ENCODE peak calls at places on chromosomes 11 and 22, in four cellular contexts. D is A549, S is HepG2, B is H1. H is an unnamed sample.

GRCh38 chr11:111352235-111352746 is 26.8 kb downstream of the POU2AF1 start:
- DNase-seq in D (no peak), S (no peak), B (no peak), H (no peak)

GRCh38 chr11:34161812-34162506 is 56.5 kb downstream of the NAT10 start:
- DNase-seq in D (no peak), S (no peak), B (no peak), H (peak; percentile 61)

GRCh38 chr22:30204742-30205111 is 41.8 kb downstream of the LIF start:
- DNase-seq in D (no peak), S (no peak), B (no peak), H (no peak)

GRCh38 chr11:59713745-59714144 is at the start of gene OR10V1:
- DNase-seq in D (no peak), S (no peak), B (no peak), H (no peak)

GRCh38 chr11:27357250-27357649 is 5.8 kb downstream of the CCDC34 start:
- DNase-seq in D (no peak), S (no peak), B (no peak), H (no peak)

GRCh38 chr11:76805206-76805913 is 22.2 kb downstream of the TSKU start:
- DNase-seq in D (peak; percentile 75), S (no peak), B (peak; percentile 37), H (peak; percentile 40)

GRCh38 chr11:27861706-27862430 is 161.6 kb upstream of the BDNF start:
- DNase-seq in D (peak; percentile 21), S (no peak), B (no peak), H (no peak)

GRCh38 chr11:62607729-62608128 is 4.8 kb downstream of the EML3 start:
- DNase-seq in D (no peak), S (no peak), B (no peak), H (no peak)

GRCh38 chr22:36027960-36028645 is 521 bp downstream of the RBFOX2 start:
- DNase-seq in D (no peak), S (no peak), B (peak; percentile 83), H (no peak)

GRCh38 chr11:85530596-85530995 is 96.5 kb downstream of the DLG2 start:
- DNase-seq in D (no peak), S (no peak), B (no peak), H (no peak)

GRCh38 chr11:6655020-6655789 is 404 bp downstream of the DCHS1 start:
- DNase-seq in D (no peak), S (no peak), B (peak; percentile 52), H (no peak)

GRCh38 chr11:29527391-29527936 is 489.4 kb downstream of the KCNA4 start:
- DNase-seq in D (peak; percentile 65), S (peak; percentile 35), B (no peak), H (no peak)

GRCh38 chr22:40635008-40635939 is 1.2 kb downstream of the MRTFA start:
- DNase-seq in D (no peak), S (no peak), B (no peak), H (no peak)

GRCh38 chr11:115222218-115222862 is 281.9 kb downstream of the CADM1 start:
- DNase-seq in D (peak; percentile 86), S (peak; percentile 30), B (no peak), H (peak; percentile 2)

GRCh38 chr11:17770048-17770652 is 35.6 kb downstream of the KCNC1 start:
- DNase-seq in D (peak; percentile 20), S (peak; percentile 91), B (no peak), H (peak; percentile 71)

GRCh38 chr22:46172522-46172921 is 22.2 kb downstream of the PPARA start:
- DNase-seq in D (no peak), S (no peak), B (no peak), H (no peak)

GRCh38 chr22:25709758-25710157 is 32.2 kb upstream of the MYO18B start:
- DNase-seq in D (no peak), S (no peak), B (no peak), H (no peak)

GRCh38 chr11:13297917-13298356 is 20.3 kb downstream of the BMAL1 start:
- DNase-seq in D (no peak), S (peak; percentile 30), B (no peak), H (no peak)

GRCh38 chr22:29665486-29665885 is 54.3 kb upstream of the CABP7 start:
- DNase-seq in D (no peak), S (no peak), B (no peak), H (no peak)

GRCh38 chr22:24208012-24208749 is 26.9 kb downstream of the SUSD2 start:
- DNase-seq in D (peak; percentile 96), S (peak; percentile 92), B (no peak), H (no peak)

GRCh38 chr11:17267576-17267975 is 9.0 kb upstream of the NUCB2 start:
- DNase-seq in D (peak; percentile 87), S (no peak), B (no peak), H (no peak)

DNA sequence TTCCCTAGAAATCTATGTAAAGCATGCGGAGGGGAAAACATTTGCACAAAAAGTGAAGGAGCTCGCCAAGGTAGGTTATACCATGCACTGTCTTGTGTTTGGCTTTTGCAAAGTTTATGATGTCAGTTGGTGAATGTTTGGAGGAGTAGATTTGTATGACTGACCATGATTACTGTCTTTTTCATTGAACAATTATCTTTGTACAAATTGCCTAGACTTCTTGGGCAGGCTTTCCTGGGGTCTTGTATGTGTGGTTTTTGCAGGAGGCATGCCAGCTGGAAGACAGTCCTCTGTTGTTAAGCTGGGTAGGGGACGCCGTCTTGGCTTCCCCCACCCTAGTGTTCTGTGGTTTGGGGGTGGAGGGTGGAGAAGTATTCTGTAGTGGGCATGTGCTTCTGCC is 123.6 kb upstream of the HSD17B12 start:
- DNase-seq in D (no peak), S (no peak), B (no peak), H (no peak)
- TF ChIP-seq PHF8 in D (no peak), S (no peak), B (no peak), H (no peak)

GRCh38 chr11:72369786-72370185 is 64.5 kb downstream of the CLPB start:
- DNase-seq in D (no peak), S (no peak), B (no peak), H (no peak)
- TF ChIP-seq PHF8 in D (no peak), S (no peak), B (no peak), H (no peak)

DNA sequence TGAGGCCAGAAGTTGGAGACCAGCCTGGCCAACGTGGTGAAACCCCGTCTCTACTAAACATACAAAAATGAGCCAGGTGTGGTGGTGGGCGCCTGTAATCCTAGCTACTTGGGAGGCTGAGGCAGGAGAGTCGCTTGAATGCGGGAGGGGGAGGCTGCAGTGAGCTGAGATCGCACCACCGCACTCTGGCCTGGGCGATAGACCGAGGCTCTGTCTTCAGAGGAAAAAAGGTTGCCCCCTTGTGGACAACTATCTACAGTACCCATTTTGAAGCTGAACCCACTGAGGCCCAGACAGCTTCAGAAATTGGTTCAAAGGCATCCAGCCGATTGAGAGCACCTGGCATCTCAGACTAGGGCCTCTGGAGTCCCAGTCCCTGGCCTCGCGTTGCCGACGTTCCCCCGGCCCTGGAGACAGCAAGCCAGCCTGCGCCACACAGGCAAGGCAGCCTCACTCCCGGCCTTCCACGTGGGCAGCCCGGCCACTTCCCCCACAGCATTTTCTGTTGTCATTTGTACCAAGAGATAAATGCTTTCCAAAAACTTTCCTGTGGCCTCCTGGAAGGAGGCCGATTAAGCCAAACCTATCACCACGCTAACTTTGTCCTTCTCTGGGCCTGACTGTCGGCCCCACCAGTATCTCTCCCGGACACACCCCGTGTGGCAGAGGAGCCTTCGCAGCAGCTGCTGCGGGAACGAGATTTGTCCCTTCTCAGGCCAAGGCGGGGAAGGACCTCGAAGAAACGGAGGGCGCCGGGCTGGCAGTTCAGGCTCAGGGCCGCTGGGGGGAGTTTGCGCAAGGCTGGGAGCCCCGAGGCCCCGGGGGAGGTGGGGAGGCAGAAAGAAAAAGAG is 82.8 kb downstream of the FLI1 start:
- DNase-seq in D (peak; percentile 31), S (no peak), B (peak; percentile 85), H (peak; percentile 57)
- TF ChIP-seq PHF8 in D (no peak), S (no peak), B (no peak), H (no peak)

DNA sequence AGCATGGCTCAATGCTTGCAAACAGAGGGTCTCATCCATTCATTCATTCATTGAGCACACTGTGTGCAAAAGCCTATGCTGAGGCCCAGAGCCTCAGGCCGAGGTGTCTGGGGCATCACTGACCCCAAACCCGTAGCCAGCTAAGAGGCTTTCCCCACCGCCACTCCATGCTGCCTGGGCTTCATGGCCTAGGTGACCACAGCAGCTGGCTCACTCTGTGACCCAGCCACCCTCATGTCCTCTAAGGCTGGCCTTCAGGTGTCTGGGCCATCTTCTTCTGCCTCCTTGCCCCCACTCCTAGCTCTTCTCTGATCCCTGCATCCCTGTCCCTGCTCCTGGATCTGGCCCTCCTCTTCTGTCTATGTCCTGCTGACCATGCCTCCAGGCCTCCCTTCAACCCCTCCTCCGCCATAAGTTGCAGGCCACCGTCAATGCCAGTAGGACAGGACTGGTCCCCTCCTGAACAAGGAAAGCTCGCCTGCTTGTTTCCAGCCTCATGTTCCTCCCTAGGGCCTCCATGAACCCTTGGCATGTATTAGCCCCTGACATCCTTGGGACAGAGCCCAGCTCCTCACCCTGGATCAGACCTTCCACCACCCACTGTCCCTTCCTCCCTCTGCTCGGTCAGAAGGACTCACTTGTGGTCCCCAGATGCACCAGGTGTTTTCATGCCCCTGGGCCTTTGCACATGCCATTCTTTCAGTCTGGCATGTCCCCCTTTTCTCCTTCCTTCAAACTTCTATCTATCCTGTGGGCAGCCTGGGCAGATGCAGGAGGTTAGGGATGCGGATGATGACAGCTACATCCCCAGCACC is 92.8 kb downstream of the MYEOV start:
- DNase-seq in D (no peak), S (no peak), B (no peak), H (no peak)
- TF ChIP-seq PHF8 in D (no peak), S (no peak), B (no peak), H (no peak)

GRCh38 chr11:73252577-73253191 is 19.5 kb upstream of the P2RY6 start:
- DNase-seq in D (peak; percentile 58), S (no peak), B (no peak), H (peak; percentile 27)
- TF ChIP-seq PHF8 in D (no peak), S (no peak), B (no peak), H (no peak)

GRCh38 chr11:132999519-132999918 is 532.8 kb downstream of the OPCML start:
- DNase-seq in D (no peak), S (no peak), B (no peak), H (no peak)
- TF ChIP-seq PHF8 in D (no peak), S (no peak), B (no peak), H (no peak)

GRCh38 chr11:42251984-42252383 is 792.5 kb upstream of the LRRC4C start:
- DNase-seq in D (no peak), S (no peak), B (no peak), H (no peak)
- TF ChIP-seq PHF8 in D (no peak), S (no peak), B (no peak), H (no peak)

DNA sequence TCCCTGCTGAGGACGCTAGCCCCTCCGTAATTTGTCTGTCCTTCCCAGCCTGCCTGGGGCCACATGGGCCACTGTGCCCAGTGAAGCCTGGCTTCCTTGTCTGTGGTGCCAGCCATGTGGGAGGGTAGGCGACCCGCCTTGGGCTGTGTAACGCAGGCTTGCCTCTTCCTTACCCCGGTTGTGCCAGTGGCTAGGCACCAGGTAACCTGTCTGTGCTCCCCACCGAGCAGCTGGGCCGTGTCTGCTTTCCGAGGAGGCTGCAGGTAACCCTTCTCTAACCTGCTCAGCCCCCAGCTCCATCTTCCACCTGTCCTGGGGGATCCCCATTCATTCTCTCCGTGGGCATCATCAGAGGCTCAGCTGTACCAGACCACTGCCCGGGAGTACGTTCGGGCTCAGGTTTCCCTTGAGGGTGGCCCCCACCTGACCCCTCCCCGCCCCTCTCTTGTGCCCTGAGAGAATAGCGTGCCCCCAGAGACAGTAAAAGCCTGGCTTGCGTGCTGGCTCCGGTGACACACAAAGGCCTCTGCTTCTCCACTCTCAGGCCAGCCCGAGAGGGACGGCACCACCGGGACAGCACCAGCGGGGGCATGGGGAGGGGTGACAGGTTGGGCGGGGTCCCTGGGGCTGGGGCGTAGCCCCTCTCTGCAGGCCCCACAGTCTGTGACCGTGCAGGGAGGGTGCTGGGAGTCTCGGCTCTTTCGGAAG is 79.1 kb downstream of the CDKN1C start:
- DNase-seq in D (no peak), S (no peak), B (peak; percentile 49), H (no peak)
- TF ChIP-seq PHF8 in D (no peak), S (no peak), B (no peak), H (no peak)